ENCODE peak calls at places on chromosomes 11 and 22, in six cellular contexts. K, F, A, S, Q and J are unnamed samples.

GRCh38 chr22:33697640-33698039 is 222.6 kb downstream of the LARGE1 start:
- DNase-seq in K (no peak), A (no peak), Q (no peak), S (no peak), F (no peak), J (no peak)

GRCh38 chr11:17063171-17064002 is 14.1 kb downstream of the RPS13 start:
- DNase-seq in Q (peak), F (no peak), A (peak), K (peak), S (no peak), J (no peak)

GRCh38 chr11:75024068-75024449 is 35.3 kb downstream of the NEU3 start:
- DNase-seq in F (no peak), Q (no peak), S (no peak), K (no peak), A (no peak), J (no peak)

GRCh38 chr11:38274031-38274430 is 1676.0 kb upstream of the RAG2 start:
- DNase-seq in F (no peak), S (no peak), Q (no peak), A (no peak), K (no peak), J (no peak)

GRCh38 chr11:8813658-8814057 is 97.3 kb upstream of the AKIP1 start:
- DNase-seq in K (peak), Q (peak), S (no peak), F (peak), A (peak), J (no peak)

GRCh38 chr22:30889268-30889995 is 79.1 kb downstream of the MORC2 start:
- DNase-seq in Q (peak), F (no peak), K (no peak), S (no peak), A (no peak), J (no peak)

GRCh38 chr11:102800774-102801173 is 2.8 kb upstream of the MMP1 start:
- DNase-seq in A (no peak), S (no peak), Q (no peak), K (no peak), F (no peak), J (no peak)

GRCh38 chr11:68313574-68314202 is 1.3 kb downstream of the LRP5 start:
- DNase-seq in S (no peak), F (no peak), Q (no peak), A (no peak), K (peak), J (no peak)

GRCh38 chr22:41481131-41481830 is 12.4 kb downstream of the ACO2 start:
- DNase-seq in F (no peak), S (no peak), Q (peak), K (no peak), A (no peak), J (no peak)

GRCh38 chr22:29520851-29521250 is 32.7 kb downstream of the THOC5 start:
- DNase-seq in Q (no peak), F (no peak), S (no peak), A (no peak), K (no peak), J (no peak)

GRCh38 chr11:28105869-28106268 is 2.1 kb downstream of the KIF18A start:
- DNase-seq in Q (no peak), K (no peak), S (no peak), A (peak), F (no peak), J (no peak)

GRCh38 chr22:35850831-35851230 is 133.2 kb downstream of the APOL5 start:
- DNase-seq in F (no peak), K (no peak), A (no peak), Q (no peak), S (no peak), J (no peak)

GRCh38 chr11:12802418-12803085 is 128.3 kb downstream of the TEAD1 start:
- DNase-seq in A (peak), Q (no peak), S (no peak), F (no peak), K (peak), J (peak)

GRCh38 chr11:18313985-18314763 is 7.8 kb downstream of the HPS5 start:
- DNase-seq in Q (no peak), A (no peak), F (no peak), K (no peak), S (no peak), J (no peak)

GRCh38 chr11:9625158-9625557 is 38.7 kb upstream of the SWAP70 start:
- DNase-seq in F (no peak), K (no peak), A (no peak), Q (no peak), S (no peak), J (no peak)

GRCh38 chr11:35109827-35110226 is 29.1 kb upstream of the CD44 start:
- DNase-seq in A (no peak), Q (no peak), S (no peak), K (no peak), F (no peak), J (no peak)

GRCh38 chr11:61027141-61027840 is 55.8 kb downstream of the CD6 start:
- DNase-seq in F (no peak), K (no peak), A (no peak), S (no peak), Q (no peak), J (no peak)

GRCh38 chr22:50550395-50550794 is 4.7 kb downstream of the KLHDC7B start:
- DNase-seq in S (no peak), A (no peak), F (no peak), Q (no peak), K (no peak), J (no peak)

GRCh38 chr11:103091024-103091423 is 936 bp downstream of the DCUN1D5 start:
- DNase-seq in Q (no peak), A (no peak), F (no peak), K (peak), S (no peak), J (no peak)